ENCODE peak calls at places on chromosome 9, in seven cellular contexts. T is NCI-H146, J is HS-5, Z is non-pigmented ciliary epithelial cell, G is HCT116, X is pancreas, O is astrocyte of the cerebellum. H is an unnamed sample.

GRCh38 chr9:131605770-131606590 is 60.7 kb downstream of the PRRT1B start:
- DNase-seq in T (no peak), J (no peak), Z (no peak), G (no peak), X (no peak), O (no peak), H (no peak)

GRCh38 chr9:126836216-126836615 is 24.2 kb upstream of the ZBTB34 start:
- DNase-seq in T (no peak), J (no peak), Z (no peak), G (no peak), X (no peak), O (peak), H (peak)

GRCh38 chr9:89664896-89665329 is 60.1 kb downstream of the GADD45G start:
- DNase-seq in T (peak), J (no peak), Z (no peak), G (no peak), X (peak), O (no peak), H (no peak)

GRCh38 chr9:134735441-134736175 is 94.0 kb downstream of the COL5A1 start:
- DNase-seq in T (no peak), J (no peak), Z (no peak), G (no peak), X (peak), O (no peak), H (peak)

GRCh38 chr9:104769655-104770054 is 5.7 kb downstream of the NIPSNAP3B start:
- DNase-seq in T (no peak), J (no peak), Z (no peak), G (no peak), X (no peak), O (no peak), H (no peak)

GRCh38 chr9:120480707-120481106 is 99.3 kb downstream of the CDK5RAP2 start:
- DNase-seq in T (no peak), J (no peak), Z (no peak), G (no peak), X (no peak), O (no peak), H (peak)

GRCh38 chr9:19464764-19465570 is 56.2 kb downstream of the ACER2 start:
- DNase-seq in T (peak), J (no peak), Z (peak), G (peak), X (peak), O (peak), H (peak)

GRCh38 chr9:136686794-136687711 is at the start of gene AGPAT2:
- DNase-seq in T (peak), J (no peak), Z (no peak), G (peak), X (peak), O (no peak), H (peak)

GRCh38 chr9:125544988-125545651 is 161.9 kb downstream of the MAPKAP1 start:
- DNase-seq in T (no peak), J (no peak), Z (no peak), G (no peak), X (no peak), O (peak), H (peak)

GRCh38 chr9:98074119-98074990 is 17.8 kb downstream of the NANS start:
- DNase-seq in T (peak), J (peak), Z (no peak), G (no peak), X (no peak), O (peak), H (peak)

GRCh38 chr9:114034663-114035062 is 43.4 kb downstream of the AMBP start:
- DNase-seq in T (no peak), J (no peak), Z (no peak), G (no peak), X (no peak), O (no peak), H (no peak)

GRCh38 chr9:6827370-6827949 is 69.7 kb downstream of the KDM4C start:
- DNase-seq in T (peak), J (peak), Z (no peak), G (peak), X (no peak), O (peak), H (peak)

GRCh38 chr9:85892406-85892805 is 48.5 kb upstream of the NAA35 start:
- DNase-seq in T (no peak), J (no peak), Z (no peak), G (no peak), X (no peak), O (no peak), H (no peak)

GRCh38 chr9:37404590-37404989 is 17.9 kb upstream of the GRHPR start:
- DNase-seq in T (no peak), J (no peak), Z (no peak), G (no peak), X (no peak), O (no peak), H (no peak)

GRCh38 chr9:97237311-97237786 is 70.1 kb upstream of the CCDC180 start:
- DNase-seq in T (no peak), J (no peak), Z (no peak), G (no peak), X (no peak), O (no peak), H (no peak)

GRCh38 chr9:5869315-5870019 is 21.2 kb upstream of the MLANA start:
- DNase-seq in T (no peak), J (no peak), Z (no peak), G (peak), X (no peak), O (no peak), H (no peak)